ENCODE peak calls at places on chromosomes 11 and 22, in five cellular contexts. One of them, this sample, is unnamed.

GRCh38 chr11:75468534-75469340 is 35.7 kb upstream of the KLHL35 start:
- DNase-seq in PC-9: no peak
- DNase-seq in RWPE1: no peak
- DNase-seq in lung: peak
- DNase-seq in AG09319: peak
- DNase-seq in this sample: no peak

GRCh38 chr11:129248618-129249017 is 56.5 kb upstream of the ARHGAP32 start:
- DNase-seq in AG09319: peak
- DNase-seq in RWPE1: peak
- DNase-seq in PC-9: no peak
- DNase-seq in lung: no peak
- DNase-seq in this sample: no peak

GRCh38 chr22:17980638-17981051 is 43.7 kb downstream of the MICAL3 start:
- DNase-seq in PC-9: no peak
- DNase-seq in AG09319: no peak
- DNase-seq in RWPE1: no peak
- DNase-seq in lung: no peak
- DNase-seq in this sample: no peak

GRCh38 chr11:7538466-7539454 is 25.0 kb downstream of the PPFIBP2 start:
- DNase-seq in PC-9: peak
- DNase-seq in RWPE1: no peak
- DNase-seq in AG09319: peak
- DNase-seq in lung: no peak
- DNase-seq in this sample: no peak

GRCh38 chr22:17213976-17214375 is 5.3 kb downstream of the ADA2 start:
- DNase-seq in PC-9: no peak
- DNase-seq in lung: peak
- DNase-seq in AG09319: no peak
- DNase-seq in RWPE1: no peak
- DNase-seq in this sample: no peak

GRCh38 chr11:118605116-118605867 is 2.1 kb upstream of the PHLDB1 start:
- DNase-seq in PC-9: no peak
- DNase-seq in AG09319: peak
- DNase-seq in RWPE1: no peak
- DNase-seq in lung: peak
- DNase-seq in this sample: no peak

GRCh38 chr11:130798280-130798679 is 118.0 kb downstream of the SNX19 start:
- DNase-seq in RWPE1: peak
- DNase-seq in AG09319: no peak
- DNase-seq in PC-9: no peak
- DNase-seq in lung: no peak
- DNase-seq in this sample: peak

GRCh38 chr11:84437129-84438123 is 1151.3 kb upstream of the CCDC90B start:
- DNase-seq in AG09319: no peak
- DNase-seq in lung: no peak
- DNase-seq in RWPE1: no peak
- DNase-seq in PC-9: no peak
- DNase-seq in this sample: no peak

GRCh38 chr22:41725510-41726110 is 26.3 kb downstream of the MEI1 start:
- DNase-seq in AG09319: no peak
- DNase-seq in PC-9: peak
- DNase-seq in RWPE1: no peak
- DNase-seq in lung: no peak
- DNase-seq in this sample: no peak

GRCh38 chr11:10728154-10728553 is 22.9 kb upstream of the CTR9 start:
- DNase-seq in RWPE1: no peak
- DNase-seq in PC-9: no peak
- DNase-seq in lung: no peak
- DNase-seq in AG09319: no peak
- DNase-seq in this sample: no peak

GRCh38 chr22:27782065-27782464 is 19.5 kb downstream of the MN1 start:
- DNase-seq in AG09319: no peak
- DNase-seq in lung: no peak
- DNase-seq in RWPE1: no peak
- DNase-seq in PC-9: no peak
- DNase-seq in this sample: no peak

GRCh38 chr11:119763071-119763715 is 34.2 kb upstream of the NECTIN1 start:
- DNase-seq in PC-9: no peak
- DNase-seq in AG09319: no peak
- DNase-seq in RWPE1: no peak
- DNase-seq in lung: no peak
- DNase-seq in this sample: no peak

GRCh38 chr11:298406-299065 is 790 bp downstream of the IFITM5 start:
- DNase-seq in lung: no peak
- DNase-seq in PC-9: no peak
- DNase-seq in AG09319: no peak
- DNase-seq in RWPE1: no peak
- DNase-seq in this sample: no peak

GRCh38 chr22:25404556-25404922 is 159.9 kb upstream of the GRK3 start:
- DNase-seq in PC-9: no peak
- DNase-seq in RWPE1: no peak
- DNase-seq in lung: no peak
- DNase-seq in AG09319: no peak
- DNase-seq in this sample: no peak

GRCh38 chr11:34640050-34640971 is 19.4 kb downstream of the EHF start:
- DNase-seq in lung: peak
- DNase-seq in RWPE1: peak
- DNase-seq in PC-9: peak
- DNase-seq in AG09319: no peak
- DNase-seq in this sample: peak

GRCh38 chr11:15291885-15292284 is 177.2 kb downstream of the INSC start:
- DNase-seq in PC-9: no peak
- DNase-seq in AG09319: no peak
- DNase-seq in lung: no peak
- DNase-seq in RWPE1: no peak
- DNase-seq in this sample: no peak

GRCh38 chr22:28034760-28035401 is 115.8 kb upstream of the PITPNB start:
- DNase-seq in AG09319: no peak
- DNase-seq in lung: peak
- DNase-seq in RWPE1: no peak
- DNase-seq in PC-9: no peak
- DNase-seq in this sample: no peak

GRCh38 chr11:1946812-1947480 is at the start of gene MRPL23:
- DNase-seq in PC-9: no peak
- DNase-seq in AG09319: no peak
- DNase-seq in lung: no peak
- DNase-seq in RWPE1: no peak
- DNase-seq in this sample: no peak

GRCh38 chr22:37519268-37520195 is at the start of gene CARD10:
- DNase-seq in AG09319: no peak
- DNase-seq in lung: no peak
- DNase-seq in PC-9: no peak
- DNase-seq in RWPE1: no peak
- DNase-seq in this sample: no peak

GRCh38 chr11:68213555-68214172 is 568 bp upstream of the KMT5B start:
- DNase-seq in lung: peak
- DNase-seq in AG09319: peak
- DNase-seq in PC-9: peak
- DNase-seq in RWPE1: peak
- DNase-seq in this sample: peak

GRCh38 chr22:49016909-49017768 is 810.5 kb downstream of the BRD1 start:
- DNase-seq in lung: no peak
- DNase-seq in AG09319: no peak
- DNase-seq in PC-9: no peak
- DNase-seq in RWPE1: no peak
- DNase-seq in this sample: no peak

GRCh38 chr11:44033856-44034255 is 13.9 kb upstream of the ACCSL start:
- DNase-seq in RWPE1: no peak
- DNase-seq in PC-9: no peak
- DNase-seq in lung: no peak
- DNase-seq in AG09319: no peak
- DNase-seq in this sample: no peak

GRCh38 chr22:18909556-18909955 is 3.4 kb downstream of the DGCR6 start:
- DNase-seq in lung: no peak
- DNase-seq in PC-9: no peak
- DNase-seq in RWPE1: no peak
- DNase-seq in AG09319: no peak
- DNase-seq in this sample: no peak

GRCh38 chr11:115185931-115186330 is 318.3 kb downstream of the CADM1 start:
- DNase-seq in PC-9: no peak
- DNase-seq in RWPE1: no peak
- DNase-seq in AG09319: no peak
- DNase-seq in lung: no peak
- DNase-seq in this sample: no peak

GRCh38 chr11:61477734-61478148 is 30.8 kb upstream of the LRRC10B start:
- DNase-seq in PC-9: no peak
- DNase-seq in lung: peak
- DNase-seq in AG09319: no peak
- DNase-seq in RWPE1: peak
- DNase-seq in this sample: no peak

GRCh38 chr22:50625131-50625567 is 2.8 kb downstream of the ARSA start:
- DNase-seq in lung: no peak
- DNase-seq in AG09319: no peak
- DNase-seq in PC-9: no peak
- DNase-seq in RWPE1: no peak
- DNase-seq in this sample: no peak

GRCh38 chr22:50626856-50627451 is 998 bp downstream of the ARSA start:
- DNase-seq in AG09319: no peak
- DNase-seq in lung: no peak
- DNase-seq in RWPE1: no peak
- DNase-seq in PC-9: peak
- DNase-seq in this sample: no peak

GRCh38 chr22:50625568-50626313 is 2.2 kb downstream of the ARSA start:
- DNase-seq in lung: no peak
- DNase-seq in AG09319: no peak
- DNase-seq in PC-9: no peak
- DNase-seq in RWPE1: no peak
- DNase-seq in this sample: no peak

GRCh38 chr22:50627452-50627913 is 469 bp downstream of the ARSA start:
- DNase-seq in RWPE1: no peak
- DNase-seq in AG09319: no peak
- DNase-seq in PC-9: peak
- DNase-seq in lung: no peak
- DNase-seq in this sample: no peak

GRCh38 chr22:50626314-50626855 is 1.6 kb downstream of the ARSA start:
- DNase-seq in AG09319: no peak
- DNase-seq in RWPE1: no peak
- DNase-seq in lung: no peak
- DNase-seq in PC-9: no peak
- DNase-seq in this sample: no peak
- TF ChIP-seq CTCF in AG09319: no peak
- TF ChIP-seq CTCF in RWPE1: no peak
- TF ChIP-seq CTCF in lung: no peak
- TF ChIP-seq CTCF in PC-9: peak
- TF ChIP-seq CTCF in this sample: no peak

GRCh38 chr11:5449432-5449831 is 309 bp downstream of the OR51I2 start:
- DNase-seq in lung: no peak
- DNase-seq in AG09319: no peak
- DNase-seq in RWPE1: no peak
- DNase-seq in PC-9: no peak
- DNase-seq in this sample: no peak

GRCh38 chr11:5449023-5449422 is at the start of gene OR51I2:
- DNase-seq in AG09319: no peak
- DNase-seq in lung: no peak
- DNase-seq in RWPE1: no peak
- DNase-seq in PC-9: no peak
- DNase-seq in this sample: no peak

GRCh38 chr11:5452712-5453111 is 3.6 kb downstream of the OR51I2 start:
- DNase-seq in PC-9: no peak
- DNase-seq in lung: no peak
- DNase-seq in AG09319: no peak
- DNase-seq in RWPE1: no peak
- DNase-seq in this sample: no peak
- TF ChIP-seq CTCF in PC-9: no peak
- TF ChIP-seq CTCF in lung: no peak
- TF ChIP-seq CTCF in AG09319: no peak
- TF ChIP-seq CTCF in RWPE1: no peak
- TF ChIP-seq CTCF in this sample: no peak

DNA sequence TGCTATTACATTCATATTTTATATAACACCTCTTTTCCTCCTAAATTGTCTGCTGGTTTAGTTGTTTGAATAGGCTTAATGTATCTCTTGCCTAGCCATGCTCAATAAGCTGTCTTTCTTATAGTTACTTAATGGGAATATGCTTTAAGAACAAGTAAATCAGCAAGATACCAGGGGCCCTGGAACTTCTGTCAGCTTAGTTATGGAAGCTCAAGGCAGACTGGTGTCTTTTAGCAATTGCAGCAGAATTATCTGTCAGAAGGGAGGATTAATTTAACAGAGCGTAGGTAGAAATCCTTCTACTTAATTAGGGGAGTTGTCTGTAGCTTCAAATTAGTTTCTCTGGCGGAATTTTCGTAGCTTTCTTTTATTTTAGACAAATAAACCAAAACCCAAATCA is 94.9 kb downstream of the C11orf91 start:
- DNase-seq in RWPE1: no peak
- DNase-seq in lung: no peak
- DNase-seq in AG09319: no peak
- DNase-seq in PC-9: no peak
- DNase-seq in this sample: no peak
- TF ChIP-seq CTCF in RWPE1: no peak
- TF ChIP-seq CTCF in lung: no peak
- TF ChIP-seq CTCF in AG09319: no peak
- TF ChIP-seq CTCF in PC-9: no peak
- TF ChIP-seq CTCF in this sample: no peak

DNA sequence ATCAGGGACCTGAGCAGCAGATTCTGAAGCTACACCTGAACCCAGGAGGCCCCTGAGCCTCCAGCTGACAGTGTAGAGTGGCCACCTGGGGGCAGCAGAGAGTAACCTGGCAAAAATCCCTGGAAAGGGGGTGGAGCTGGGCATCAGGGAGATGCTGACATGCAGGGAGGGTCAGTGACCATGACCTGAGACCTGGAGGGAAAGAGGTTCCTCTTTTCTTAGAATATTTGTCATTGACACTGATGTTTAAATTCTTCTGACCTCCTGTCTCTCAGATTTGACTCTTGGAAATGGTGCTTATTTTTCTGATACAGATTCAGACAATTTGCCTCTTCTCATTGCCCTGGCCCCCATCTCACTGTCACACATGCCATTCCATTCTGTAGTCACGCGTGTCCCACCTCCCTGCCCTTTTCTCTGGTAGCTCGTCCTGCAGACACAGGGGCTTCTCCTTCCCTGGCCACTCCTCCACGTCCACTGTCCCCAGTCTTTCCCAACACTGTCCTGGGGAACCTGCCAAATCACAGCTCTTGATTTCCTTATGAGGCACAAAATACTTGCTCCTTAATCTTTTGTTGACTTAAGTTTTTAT is 117.2 kb upstream of the IGLL5 start:
- DNase-seq in PC-9: no peak
- DNase-seq in RWPE1: peak
- DNase-seq in lung: peak
- DNase-seq in AG09319: no peak
- DNase-seq in this sample: no peak
- TF ChIP-seq CTCF in PC-9: peak
- TF ChIP-seq CTCF in RWPE1: peak
- TF ChIP-seq CTCF in lung: no peak
- TF ChIP-seq CTCF in AG09319: peak
- TF ChIP-seq CTCF in this sample: peak